ENCODE peak calls at places on chromosome 2, in ten cellular contexts. N is breast epithelium, L is spleen, O is HepG2, Y is prostate gland, B is HCT116, V is stomach, C is transverse colon, E is suprapubic skin, F is K562. S is an unnamed sample.

GRCh38 chr2:108396845-108397244 is 19.1 kb downstream of the SULT1C4 start:
- DNase-seq in N (no peak), L (no peak), O (peak), Y (no peak), B (peak), V (no peak), C (no peak), E (no peak), F (no peak), S (no peak)

GRCh38 chr2:217434183-217434620 is 568.6 kb downstream of the TNS1 start:
- DNase-seq in N (peak), L (peak), O (peak), Y (peak), B (peak), V (peak), C (peak), E (peak), F (peak), S (no peak)

GRCh38 chr2:240340361-240340761 is 95.1 kb upstream of the GPC1 start:
- DNase-seq in N (no peak), L (peak), O (no peak), Y (no peak), B (no peak), V (no peak), C (no peak), E (no peak), F (no peak), S (no peak)

GRCh38 chr2:3348771-3349170 is 28.8 kb downstream of the EIPR1 start:
- DNase-seq in N (no peak), L (no peak), O (no peak), Y (peak), B (no peak), V (no peak), C (no peak), E (peak), F (no peak), S (no peak)

GRCh38 chr2:138329591-138329990 is 172.0 kb upstream of the SPOPL start:
- DNase-seq in N (no peak), L (no peak), O (no peak), Y (no peak), B (no peak), V (no peak), C (no peak), E (no peak), F (no peak), S (no peak)

GRCh38 chr2:167484875-167485274 is 596.6 kb downstream of the XIRP2 start:
- DNase-seq in N (no peak), L (no peak), O (no peak), Y (no peak), B (no peak), V (no peak), C (no peak), E (no peak), F (no peak), S (no peak)

GRCh38 chr2:152861349-152861942 is 143.0 kb downstream of the ARL6IP6 start:
- DNase-seq in N (no peak), L (no peak), O (peak), Y (peak), B (peak), V (peak), C (peak), E (no peak), F (peak), S (no peak)

GRCh38 chr2:25825238-25825637 is 53.0 kb downstream of the ASXL2 start:
- DNase-seq in N (no peak), L (no peak), O (no peak), Y (no peak), B (no peak), V (no peak), C (no peak), E (no peak), F (no peak), S (no peak)

GRCh38 chr2:73004466-73004865 is 67.0 kb downstream of the SFXN5 start:
- DNase-seq in N (peak), L (peak), O (no peak), Y (no peak), B (no peak), V (peak), C (no peak), E (peak), F (no peak), S (no peak)

DNA sequence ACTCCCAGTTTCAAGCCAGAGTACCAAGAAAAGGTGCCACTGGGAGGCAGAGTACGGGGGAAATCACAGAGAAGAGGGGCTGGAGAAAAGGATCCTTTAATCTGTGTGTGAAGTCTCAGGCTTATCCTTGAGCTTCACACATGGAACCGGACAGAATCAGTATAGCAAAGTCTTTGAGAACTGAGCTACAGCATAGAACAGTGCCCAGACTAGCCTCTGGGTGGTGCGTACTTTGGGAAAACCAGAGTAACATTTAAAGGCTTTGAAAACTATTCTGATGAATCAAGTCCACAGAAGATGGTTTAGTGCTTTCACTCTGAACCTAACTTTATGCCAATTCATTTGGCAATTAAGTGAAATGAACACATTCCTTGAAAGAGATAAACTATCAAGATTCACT is 83.1 kb downstream of the BABAM2 start:
- DNase-seq in N (no peak), L (no peak), O (no peak), Y (no peak), B (no peak), V (no peak), C (no peak), E (no peak), F (no peak), S (no peak)
- TF ChIP-seq CTCF in N (no peak), L (no peak), O (peak), Y (no peak), B (no peak), V (no peak), C (no peak), E (no peak), F (no peak), S (no peak)

GRCh38 chr2:191930205-191930604 is 83.3 kb upstream of the CAVIN2 start:
- DNase-seq in N (no peak), L (no peak), O (no peak), Y (no peak), B (no peak), V (no peak), C (no peak), E (no peak), F (no peak), S (no peak)

GRCh38 chr2:191931332-191931731 is 84.4 kb upstream of the CAVIN2 start:
- DNase-seq in N (no peak), L (no peak), O (no peak), Y (no peak), B (no peak), V (no peak), C (no peak), E (no peak), F (no peak), S (no peak)

GRCh38 chr2:191927991-191928390 is 81.1 kb upstream of the CAVIN2 start:
- DNase-seq in N (no peak), L (no peak), O (no peak), Y (no peak), B (no peak), V (no peak), C (no peak), E (no peak), F (no peak), S (no peak)

GRCh38 chr2:191927319-191927867 is 80.5 kb upstream of the CAVIN2 start:
- DNase-seq in N (no peak), L (no peak), O (no peak), Y (peak), B (peak), V (peak), C (peak), E (no peak), F (peak), S (no peak)

DNA sequence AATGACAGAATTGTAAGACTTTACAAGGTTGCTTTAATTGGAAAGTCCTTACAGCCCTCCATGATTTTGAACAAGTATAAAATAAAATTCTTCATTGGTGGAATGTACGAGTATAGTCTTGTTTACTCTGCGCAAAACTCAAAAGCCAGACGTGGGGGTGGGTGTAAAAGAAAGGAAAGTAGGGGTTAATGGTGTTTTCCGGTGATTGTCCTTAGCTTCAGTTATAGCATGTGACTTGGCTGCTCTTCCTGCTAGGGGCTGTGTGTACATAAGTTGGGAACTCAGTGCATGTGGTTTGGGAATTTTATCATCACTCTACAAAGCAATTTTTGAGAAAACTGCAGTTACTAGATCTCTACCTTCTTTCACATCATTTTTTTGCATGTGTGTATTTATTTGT is 82.4 kb upstream of the CAVIN2 start:
- DNase-seq in N (no peak), L (no peak), O (no peak), Y (no peak), B (no peak), V (no peak), C (no peak), E (no peak), F (no peak), S (no peak)
- TF ChIP-seq POLR2A in N (no peak), L (no peak), O (no peak), Y (no peak), B (no peak), V (no peak), C (no peak), E (no peak), F (no peak), S (no peak)

GRCh38 chr2:171487201-171487600 is 35.1 kb upstream of the CYBRD1 start:
- DNase-seq in N (no peak), L (no peak), O (no peak), Y (no peak), B (no peak), V (no peak), C (no peak), E (no peak), F (no peak), S (no peak)
- TF ChIP-seq POLR2AphosphoS5 in N (no peak), L (no peak), O (no peak), Y (no peak), B (no peak), V (no peak), C (no peak), E (no peak), F (no peak), S (no peak)

DNA sequence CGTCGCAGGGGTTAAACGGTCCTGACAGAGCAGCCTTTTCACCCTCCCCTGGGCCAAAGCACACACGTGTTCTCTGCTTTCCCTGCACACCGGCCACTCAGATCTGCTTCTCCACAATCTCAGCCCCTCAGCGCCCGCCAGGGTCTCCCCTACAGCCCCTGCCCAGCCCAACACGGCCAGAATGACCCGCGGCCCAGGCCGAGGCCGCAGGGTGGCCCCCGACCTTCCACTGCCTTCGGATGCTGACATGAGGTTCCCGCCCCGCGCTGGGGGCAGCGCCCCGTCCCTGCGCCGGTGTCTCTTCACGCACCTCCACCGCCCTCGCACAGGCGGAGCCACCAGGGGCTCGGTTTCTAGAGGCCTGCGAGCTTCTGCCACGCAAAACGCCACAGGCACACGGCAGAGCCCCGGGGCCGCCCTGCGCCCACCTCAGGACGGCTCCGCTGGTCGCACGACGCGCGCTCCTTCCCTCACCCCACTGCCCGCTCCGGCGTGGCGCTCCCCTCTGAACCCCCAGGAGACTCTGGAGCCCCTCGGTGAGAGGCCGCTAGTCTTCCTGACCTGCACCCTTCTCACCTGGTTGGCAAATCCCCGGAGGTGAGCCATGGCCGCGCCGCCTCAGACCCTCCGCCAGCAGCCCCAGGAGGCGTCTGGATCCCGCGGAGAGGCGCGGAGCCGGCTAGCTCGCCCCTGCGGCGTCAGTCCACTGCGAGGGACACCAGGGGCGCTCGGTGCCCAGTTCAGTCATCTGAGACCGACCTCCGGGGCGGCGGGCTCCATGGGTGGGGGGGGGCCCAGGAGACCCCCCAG is 749 bp downstream of the STK25 start:
- DNase-seq in N (no peak), L (peak), O (peak), Y (no peak), B (no peak), V (peak), C (peak), E (no peak), F (peak), S (no peak)
- TF ChIP-seq CTCF in N (no peak), L (no peak), O (peak), Y (no peak), B (no peak), V (no peak), C (peak), E (no peak), F (peak), S (no peak)

GRCh38 chr2:219497495-219498279 is 1.0 kb upstream of the GMPPA start:
- DNase-seq in N (peak), L (peak), O (peak), Y (peak), B (peak), V (peak), C (peak), E (peak), F (peak), S (no peak)

GRCh38 chr2:219495531-219496122 is 3.1 kb upstream of the GMPPA start:
- DNase-seq in N (no peak), L (no peak), O (peak), Y (no peak), B (peak), V (peak), C (peak), E (no peak), F (peak), S (no peak)

GRCh38 chr2:219496247-219496646 is 2.4 kb upstream of the GMPPA start:
- DNase-seq in N (no peak), L (no peak), O (no peak), Y (no peak), B (no peak), V (no peak), C (no peak), E (no peak), F (no peak), S (no peak)

GRCh38 chr2:219498280-219499057 is at the start of gene GMPPA:
- DNase-seq in N (peak), L (peak), O (peak), Y (peak), B (peak), V (peak), C (peak), E (peak), F (peak), S (peak)

DNA sequence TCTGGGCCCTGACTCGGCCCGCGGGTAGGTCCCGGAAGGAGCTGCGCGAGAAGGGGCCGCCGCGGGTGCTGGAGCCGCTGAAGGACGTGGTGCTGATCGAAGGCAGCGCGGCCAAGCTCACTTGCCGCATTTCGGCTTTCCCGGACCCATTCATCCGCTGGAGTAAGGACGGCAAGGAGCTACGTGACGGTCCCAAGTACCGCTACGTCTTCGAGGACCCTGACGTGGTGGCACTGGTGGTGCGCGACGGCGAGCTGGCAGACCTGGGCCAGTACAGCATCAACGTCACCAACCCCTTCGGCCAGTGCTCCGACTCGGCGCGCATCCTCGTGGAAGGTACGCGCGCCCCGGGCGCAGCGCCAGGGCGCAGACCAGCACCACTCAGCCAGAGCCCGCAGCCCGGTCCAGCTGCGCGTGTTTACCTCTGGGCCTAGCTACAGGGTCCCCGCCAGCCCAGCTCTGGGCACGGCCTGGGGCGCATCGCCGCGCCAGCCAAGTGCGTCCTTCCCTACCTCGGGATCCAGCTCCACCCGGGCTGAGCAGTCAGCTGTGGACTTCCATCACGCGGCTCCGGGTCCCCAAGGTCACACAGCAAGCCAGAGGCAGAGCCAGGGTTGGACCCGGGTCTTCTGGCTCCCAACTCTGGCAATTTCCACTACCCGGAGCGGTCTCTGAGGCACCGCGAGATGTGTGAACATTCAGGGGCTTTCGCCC is 1.8 kb upstream of the GMPPA start:
- DNase-seq in N (no peak), L (peak), O (no peak), Y (no peak), B (no peak), V (peak), C (peak), E (no peak), F (no peak), S (no peak)
- TF ChIP-seq POLR2A in N (no peak), L (no peak), O (no peak), Y (no peak), B (no peak), V (no peak), C (no peak), E (no peak), F (no peak), S (no peak)

GRCh38 chr2:238505119-238505891 is 78.6 kb downstream of the ASB1 start:
- DNase-seq in N (no peak), L (peak), O (peak), Y (no peak), B (no peak), V (no peak), C (no peak), E (peak), F (peak), S (no peak)
- TF ChIP-seq POLR2AphosphoS5 in N (no peak), L (no peak), O (no peak), Y (no peak), B (no peak), V (no peak), C (no peak), E (no peak), F (no peak), S (no peak)

GRCh38 chr2:236352761-236353593 is 88.8 kb upstream of the ASB18 start:
- DNase-seq in N (no peak), L (no peak), O (no peak), Y (no peak), B (peak), V (peak), C (no peak), E (no peak), F (peak), S (no peak)
- TF ChIP-seq CTCF in N (peak), L (peak), O (peak), Y (peak), B (peak), V (peak), C (peak), E (peak), F (peak), S (peak)

DNA sequence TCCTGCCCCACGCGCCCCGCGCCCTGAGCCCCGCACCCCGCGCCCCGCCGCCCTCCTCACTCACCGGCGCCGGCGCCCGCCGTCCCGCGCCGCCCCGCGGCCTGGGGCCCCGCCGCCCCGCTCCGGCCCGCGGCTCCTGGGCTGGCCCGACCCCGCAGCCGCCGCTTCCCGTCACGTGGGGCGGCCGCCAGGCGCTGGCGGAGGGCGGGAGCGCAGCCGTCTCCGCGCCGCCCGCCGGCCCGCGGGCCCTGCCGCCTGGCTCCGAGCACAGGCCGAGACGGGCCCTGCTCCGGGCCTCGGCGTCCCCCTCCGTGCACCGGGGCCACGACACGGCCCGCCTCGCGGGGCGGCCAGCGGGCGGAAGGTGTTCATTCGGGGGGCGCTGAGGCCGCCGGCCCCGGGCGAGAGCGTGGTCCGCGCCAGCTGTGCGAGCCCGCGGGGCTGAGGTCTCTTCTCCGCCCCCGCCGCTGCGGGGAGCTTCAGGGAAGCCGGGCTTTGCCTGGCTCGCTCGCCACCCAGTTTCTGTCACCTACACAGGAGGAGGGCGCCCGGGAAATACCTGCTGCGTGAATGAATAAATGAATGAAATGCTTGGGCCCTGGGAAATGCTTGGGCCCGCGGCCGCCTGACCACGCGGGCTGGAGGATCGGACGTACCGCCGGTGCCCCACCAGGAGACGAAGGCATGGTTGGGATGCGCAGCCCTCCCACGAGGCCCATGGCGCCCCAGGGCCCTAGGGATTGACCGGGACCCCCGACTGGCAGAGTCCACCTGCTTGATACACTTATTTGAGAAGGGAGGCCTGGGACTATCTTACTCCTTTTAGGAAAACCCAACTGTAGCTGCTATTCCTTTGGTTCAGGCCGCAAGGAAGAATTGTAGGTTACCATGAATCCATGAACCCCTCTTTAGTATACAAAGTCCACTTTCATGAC is at the start of gene TGFBRAP1:
- DNase-seq in N (no peak), L (peak), O (peak), Y (peak), B (no peak), V (peak), C (peak), E (peak), F (peak), S (no peak)
- TF ChIP-seq POLR2A in N (no peak), L (no peak), O (peak), Y (no peak), B (no peak), V (no peak), C (no peak), E (peak), F (peak), S (no peak)

S was measured in vagina.